ENCODE peak calls at places on chromosomes 1 and 21, in seven cellular contexts. E, P, N, T, W, G and R are unnamed samples. For H3K4me1, the result is how much of the 10 kb centered on the place peaks cover.

GRCh38 chr1:72280714-72281113 is 1.6 kb downstream of the NEGR1 start:
- DNase-seq in E (no peak), T (no peak), N (no peak), P (no peak), W (no peak), G (no peak), R (no peak)

GRCh38 chr21:42012344-42012743 is 2.2 kb upstream of the ZBTB21 start:
- DNase-seq in E (no peak), W (no peak), T (no peak), G (no peak), N (no peak), P (no peak), R (peak)

GRCh38 chr1:110618668-110619067 is 12.5 kb upstream of the KCNA2 start:
- DNase-seq in N (no peak), T (no peak), G (no peak), P (no peak), E (no peak), W (no peak), R (no peak)

GRCh38 chr1:227869281-227869842 is 53.9 kb downstream of the PRSS38 start:
- DNase-seq in G (no peak), T (no peak), E (peak), P (no peak), N (no peak), W (no peak), R (no peak)

GRCh38 chr1:163844393-163844948 is 522.7 kb downstream of the NUF2 start:
- DNase-seq in G (no peak), P (no peak), E (no peak), T (no peak), W (no peak), N (no peak), R (no peak)

GRCh38 chr1:27418326-27418761 is 25.9 kb downstream of the GPR3 start:
- DNase-seq in W (no peak), T (no peak), E (peak), P (no peak), N (no peak), G (no peak), R (peak)

GRCh38 chr1:27598902-27599528 is 4.9 kb downstream of the AHDC1 start:
- DNase-seq in W (no peak), E (no peak), P (no peak), N (no peak), T (no peak), G (peak), R (peak)

GRCh38 chr1:24936688-24937087 is 6.6 kb upstream of the RUNX3 start:
- DNase-seq in N (no peak), E (no peak), P (no peak), T (no peak), W (no peak), G (no peak), R (no peak)

GRCh38 chr1:180530501-180530900 is 28.1 kb upstream of the ACBD6 start:
- DNase-seq in E (no peak), G (no peak), T (no peak), P (no peak), N (no peak), W (no peak), R (peak)

GRCh38 chr1:182811975-182812727 is 22.6 kb downstream of the NPL start:
- DNase-seq in E (no peak), T (no peak), N (no peak), W (no peak), G (no peak), P (no peak), R (no peak)

GRCh38 chr1:192809286-192810252 is 730 bp downstream of the RGS2 start:
- DNase-seq in E (peak), N (peak), W (no peak), P (peak), T (no peak), G (peak), R (peak)

GRCh38 chr1:7515896-7516295 is 255.2 kb upstream of the VAMP3 start:
- DNase-seq in N (no peak), T (no peak), G (no peak), W (no peak), P (no peak), E (no peak), R (no peak)

GRCh38 chr1:88802950-88803349 is 88.4 kb downstream of the GTF2B start:
- DNase-seq in E (no peak), T (no peak), P (no peak), G (no peak), W (no peak), N (no peak), R (no peak)

GRCh38 chr1:172390620-172391491 is 29.6 kb upstream of the C1orf105 start:
- DNase-seq in W (no peak), N (peak), E (no peak), G (no peak), P (no peak), T (no peak), R (peak)

GRCh38 chr1:11784993-11785769 is 20.6 kb downstream of the MTHFR start:
- DNase-seq in N (peak), G (peak), W (peak), P (peak), E (peak), T (peak), R (peak)

GRCh38 chr1:182268659-182269058 is 122.9 kb downstream of the GLUL start:
- DNase-seq in T (no peak), P (no peak), E (no peak), W (no peak), N (no peak), G (no peak), R (no peak)

GRCh38 chr1:241310451-241310850 is 46.6 kb downstream of the RGS7 start:
- DNase-seq in T (no peak), E (no peak), W (no peak), N (no peak), G (no peak), P (no peak), R (no peak)

GRCh38 chr21:43301424-43302355 is 125.2 kb downstream of the SIK1 start:
- DNase-seq in E (no peak), W (no peak), G (no peak), P (no peak), T (no peak), N (peak), R (no peak)

GRCh38 chr1:9111957-9112356 is 16.9 kb downstream of the GPR157 start:
- DNase-seq in P (no peak), T (no peak), G (no peak), N (peak), W (no peak), E (no peak), R (peak)

GRCh38 chr1:244114895-244115294 is 63.8 kb downstream of the ZBTB18 start:
- DNase-seq in E (no peak), G (no peak), N (no peak), W (no peak), T (no peak), P (no peak), R (no peak)

GRCh38 chr1:246587606-246588005 is 21.4 kb downstream of the CNST start:
- DNase-seq in P (no peak), W (no peak), N (no peak), G (no peak), T (no peak), E (no peak), R (no peak)

GRCh38 chr1:72635719-72636118 is 353.4 kb upstream of the NEGR1 start:
- DNase-seq in P (no peak), T (no peak), W (no peak), E (no peak), N (no peak), G (no peak), R (no peak)

GRCh38 chr1:181129771-181130606 is 41.5 kb downstream of the IER5 start:
- DNase-seq in P (no peak), N (no peak), W (no peak), T (no peak), G (peak), E (no peak), R (no peak)

GRCh38 chr1:58928514-58928913 is 144.7 kb upstream of the JUN start:
- DNase-seq in W (no peak), N (no peak), E (peak), G (no peak), T (peak), P (no peak), R (peak)

GRCh38 chr1:54284781-54285563 is 85.0 kb downstream of the MRPL37 start:
- DNase-seq in N (no peak), G (no peak), W (no peak), P (no peak), E (no peak), T (no peak), R (no peak)

DNA sequence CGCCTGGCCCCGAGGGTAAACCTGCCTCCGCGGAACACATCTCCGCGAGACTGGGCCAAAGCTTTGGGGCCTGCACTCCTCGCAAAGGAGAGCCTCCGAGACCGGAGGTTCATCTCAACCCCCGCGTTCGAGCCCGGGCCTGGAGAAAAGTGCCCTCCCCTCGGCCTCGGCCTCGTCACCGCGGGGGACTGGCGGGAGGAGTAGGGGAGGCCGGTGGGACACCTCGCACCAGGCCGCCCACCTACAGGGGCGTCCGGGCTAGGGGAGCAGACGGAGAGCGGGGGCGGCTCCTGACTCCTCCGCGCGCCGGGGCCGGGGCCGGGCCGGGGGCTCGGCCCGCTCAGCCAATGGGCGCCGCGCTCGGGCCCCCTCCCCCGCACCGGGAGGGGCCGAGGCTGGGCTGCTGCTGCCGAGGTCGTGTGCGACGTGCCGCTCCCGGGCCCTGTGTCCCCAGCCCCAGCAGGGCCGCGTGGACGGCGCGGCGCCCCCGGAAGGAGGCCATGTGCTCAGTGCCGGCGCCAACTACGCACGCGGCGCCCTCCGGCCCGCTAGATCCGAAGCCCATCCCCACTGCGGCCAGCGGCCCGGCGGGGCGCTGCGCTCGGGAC is 684 bp downstream of the SLC2A1 start:
- DNase-seq in T (peak), E (peak), N (peak), P (peak), G (peak), W (no peak), R (peak)
- TF ChIP-seq POLR2AphosphoS5 in T (peak), E (no peak), N (no peak), P (no peak), G (peak), W (no peak), R (no peak)

GRCh38 chr1:31981976-31982375 is 31.7 kb upstream of the KHDRBS1 start:
- DNase-seq in G (no peak), T (no peak), W (no peak), N (no peak), P (no peak), E (no peak), R (no peak)
- H3K4me1 ChIP-seq in G (under half), T (under half), W (under half), N (half or more), P (under half), E (under half), R (under half)

DNA sequence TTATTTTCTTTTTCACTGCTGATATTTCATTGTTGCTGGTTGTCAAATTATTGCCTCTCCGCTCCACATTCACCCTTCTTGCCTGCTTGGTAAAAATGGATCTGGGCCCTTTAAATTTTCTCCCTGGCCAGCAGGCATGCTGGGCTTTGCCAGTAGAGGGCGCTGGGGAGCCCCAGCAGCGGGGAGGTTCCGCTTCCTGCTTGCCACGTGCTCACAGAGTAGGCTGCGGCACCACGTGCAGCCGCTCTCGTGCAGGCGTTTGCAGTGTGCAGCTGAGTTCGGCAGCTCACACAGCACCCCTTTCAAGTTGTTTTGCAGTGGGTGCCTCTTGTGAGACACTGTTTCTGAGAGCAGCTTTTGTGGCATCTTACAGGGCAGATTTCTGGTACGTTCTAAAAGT is at the start of gene ACTL8:
- DNase-seq in T (no peak), N (peak), E (no peak), W (no peak), G (peak), P (no peak), R (no peak)
- TF ChIP-seq CTCF in T (peak), N (no peak), E (no peak), W (peak), G (peak), P (peak), R (no peak)

GRCh38 chr1:81801834-81802531 is 1.2 kb downstream of the ADGRL2 start:
- DNase-seq in T (peak), G (no peak), P (peak), E (peak), W (no peak), N (no peak), R (no peak)

GRCh38 chr1:81797701-81798100 is 3.0 kb upstream of the ADGRL2 start:
- DNase-seq in N (no peak), T (no peak), W (no peak), E (no peak), G (no peak), P (no peak), R (no peak)

GRCh38 chr1:81801032-81801833 is 499 bp downstream of the ADGRL2 start:
- DNase-seq in N (peak), T (peak), W (no peak), P (peak), G (no peak), E (peak), R (peak)

GRCh38 chr1:81800741-81801031 is at the start of gene ADGRL2:
- DNase-seq in N (no peak), G (no peak), P (peak), W (no peak), T (no peak), E (peak), R (no peak)

DNA sequence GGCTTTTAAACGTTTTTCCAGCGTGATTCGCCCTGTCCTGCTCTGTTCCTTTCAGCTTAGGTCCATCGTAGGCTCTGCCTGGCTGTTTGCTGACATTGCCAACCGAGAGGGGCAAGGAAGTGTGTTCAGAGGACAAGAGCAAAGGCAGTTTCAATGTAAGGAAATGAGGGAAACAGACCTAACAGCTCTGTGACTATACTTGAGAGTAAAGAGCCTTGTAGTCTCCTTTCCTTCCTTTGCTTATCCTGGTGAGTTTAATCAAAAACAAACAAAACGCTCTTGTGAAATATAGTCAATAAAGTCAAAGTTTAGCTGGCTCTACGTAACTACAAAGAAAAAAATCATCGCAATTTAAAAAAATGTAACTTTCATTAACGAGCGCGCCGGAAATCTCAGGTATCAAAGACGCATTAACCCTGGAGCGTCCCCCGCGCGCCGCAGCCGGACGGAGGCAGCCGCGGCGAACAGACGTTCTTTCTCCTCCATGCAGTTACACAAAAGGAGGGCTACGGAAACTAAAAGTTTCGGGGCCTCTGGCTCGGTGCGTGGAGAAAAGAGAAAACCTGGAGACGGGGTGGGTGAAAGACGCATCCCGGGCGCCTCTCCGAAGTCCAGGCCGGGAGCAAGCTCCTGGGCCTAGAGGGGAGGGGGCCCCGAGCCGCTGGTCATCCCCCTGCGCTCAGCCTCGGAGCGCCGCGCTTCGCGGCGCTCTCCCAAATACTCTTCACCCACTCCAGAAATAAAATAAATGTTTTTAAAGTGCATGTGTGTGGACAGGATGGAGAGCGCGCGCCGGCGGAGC is 594 bp upstream of the ADGRL2 start:
- DNase-seq in P (peak), W (no peak), G (no peak), N (no peak), E (peak), T (peak), R (peak)
- TF ChIP-seq POLR2AphosphoS5 in P (peak), W (no peak), G (no peak), N (peak), E (peak), T (peak), R (peak)

GRCh38 chr1:234730110-234730509 is 120.1 kb upstream of the IRF2BP2 start:
- DNase-seq in P (no peak), N (no peak), W (no peak), T (no peak), G (no peak), E (no peak), R (no peak)
- H3K4me1 ChIP-seq in P (under half), N (half or more), W (under half), T (under half), G (half or more), E (half or more), R (under half)

DNA sequence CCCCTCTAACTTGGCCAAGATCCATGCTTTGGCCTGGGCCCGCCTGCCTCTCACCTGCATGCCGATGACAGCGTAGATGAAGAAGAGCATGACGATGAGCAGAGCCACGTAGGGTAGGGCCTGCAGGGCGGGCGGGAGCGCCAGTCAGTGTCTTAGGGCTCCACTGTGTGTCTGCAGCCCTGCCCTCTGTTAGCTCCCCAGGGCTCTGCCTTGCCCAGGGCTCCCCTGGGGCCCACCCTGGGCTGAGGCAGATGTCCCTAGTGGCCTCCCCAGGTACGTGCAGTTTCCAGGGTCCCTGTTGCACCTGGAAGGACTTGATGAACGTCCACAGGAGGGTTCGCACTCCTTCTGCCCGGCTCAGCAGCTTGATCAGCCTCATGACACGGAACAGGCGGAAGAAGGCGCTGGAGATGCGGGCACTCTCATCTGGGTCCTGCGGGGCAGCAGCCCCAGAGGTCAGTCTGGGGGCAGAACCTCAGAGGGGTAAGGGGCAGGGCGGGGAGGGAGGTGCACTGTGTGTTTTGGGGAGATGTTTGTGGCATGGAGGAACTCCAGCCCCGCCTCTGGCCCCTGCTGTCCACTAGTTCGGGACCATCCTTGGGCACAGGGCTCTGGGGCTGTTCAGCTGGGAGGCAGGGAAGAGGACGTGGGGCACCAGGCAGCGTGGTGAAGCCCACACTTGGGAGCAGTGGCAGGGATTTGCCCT is 29.8 kb upstream of the KIF21B start:
- DNase-seq in T (no peak), W (no peak), E (no peak), P (peak), N (no peak), G (peak), R (no peak)
- TF ChIP-seq CTCF in T (peak), W (peak), E (no peak), P (no peak), N (no peak), G (peak), R (no peak)

GRCh38 chr21:28509031-28509430 is 483.6 kb downstream of the LTN1 start:
- DNase-seq in N (no peak), T (no peak), G (no peak), E (no peak), P (no peak), W (no peak), R (no peak)
- TF ChIP-seq POLR2AphosphoS5 in N (no peak), T (no peak), G (no peak), E (no peak), P (no peak), W (no peak), R (no peak)

GRCh38 chr1:204087893-204088528 is 15.1 kb downstream of the SOX13 start:
- DNase-seq in W (no peak), N (no peak), G (no peak), T (no peak), P (no peak), E (no peak), R (peak)
- H3K4me1 ChIP-seq in W (under half), N (half or more), G (under half), T (half or more), P (under half), E (half or more), R (half or more)

DNA sequence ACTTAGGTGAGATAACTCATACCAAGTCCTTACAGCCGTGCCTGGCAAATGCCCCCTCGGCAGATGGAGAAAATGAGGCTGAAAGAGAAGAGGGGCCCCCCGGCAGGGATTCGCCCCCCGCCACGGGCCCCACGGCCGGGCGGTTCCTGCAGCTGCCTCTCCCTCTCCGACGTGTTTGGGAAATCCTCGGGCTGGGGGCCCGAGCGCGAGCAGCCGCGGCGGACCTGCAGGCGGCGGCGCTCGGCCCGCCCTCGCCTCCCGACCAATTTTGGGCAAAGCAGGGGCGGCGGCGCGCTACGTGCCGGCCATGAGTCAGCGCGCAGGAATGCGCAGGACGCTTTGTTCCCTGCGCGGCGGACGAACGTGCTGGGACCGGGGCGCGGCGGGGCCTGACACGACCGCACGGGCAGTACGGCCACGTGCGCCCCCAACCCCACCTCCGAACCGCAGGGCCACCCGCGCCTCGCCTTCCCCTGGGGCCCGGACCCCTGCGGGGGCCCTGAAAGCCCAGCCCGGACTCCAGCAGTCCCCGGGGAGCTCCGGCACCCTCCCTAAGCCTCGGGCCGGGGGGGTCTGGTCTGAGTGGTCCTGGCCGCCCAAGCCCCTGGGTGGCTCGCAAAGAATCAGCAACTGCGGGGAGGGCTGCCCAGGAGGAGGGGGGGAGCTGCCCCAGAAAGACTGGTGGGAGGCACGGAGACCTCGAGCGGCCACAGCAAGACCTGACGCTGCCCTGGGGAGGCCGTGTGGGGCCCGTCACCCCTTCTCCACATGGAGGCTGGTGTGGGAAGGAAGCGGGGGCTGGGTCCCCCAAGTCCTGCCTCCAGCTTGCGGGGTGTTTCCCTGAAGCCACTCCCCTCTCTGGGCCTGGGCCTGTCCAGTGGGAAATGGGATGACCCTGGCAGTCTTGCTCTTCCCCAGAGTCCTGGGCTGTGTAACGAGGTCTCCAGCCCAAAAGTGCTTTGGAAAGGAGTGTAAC is 11.9 kb upstream of the EDN2 start:
- DNase-seq in P (no peak), W (peak), N (peak), E (peak), G (peak), T (peak), R (peak)
- TF ChIP-seq CTCF in P (no peak), W (no peak), N (no peak), E (no peak), G (no peak), T (no peak), R (peak)

GRCh38 chr1:113042336-113043143 is 30.5 kb upstream of the LRIG2 start:
- DNase-seq in N (peak), T (peak), P (peak), W (peak), G (peak), E (peak), R (peak)
- TF ChIP-seq POLR2AphosphoS5 in N (peak), T (peak), P (no peak), W (no peak), G (no peak), E (peak), R (no peak)